ENCODE peak calls at places on chromosomes 3 and 15, in eight cellular contexts. U is A549; E is GM06990; L is brain microvascular endothelial cell; J is endodermal cell; F is heart left ventricle; N is MM.1S; D is naive thymus-derived CD4-positive, alpha-beta T cell. Q is an unnamed sample.

GRCh38 chr3:11305509-11305908 is 33.3 kb downstream of the ATG7 start:
- DNase-seq in U (no peak), E (no peak), L (no peak), J (no peak), F (no peak), N (no peak), D (no peak), Q (no peak)

GRCh38 chr15:29361560-29361959 is 91.9 kb upstream of the NSMCE3 start:
- DNase-seq in U (no peak), E (no peak), L (no peak), J (no peak), F (no peak), N (no peak), D (no peak), Q (no peak)

GRCh38 chr15:95864467-95864886 is 466.0 kb upstream of the NR2F2 start:
- DNase-seq in U (no peak), E (peak; percentile 50), L (no peak), J (no peak), F (no peak), N (peak; percentile 96), D (no peak), Q (no peak)

GRCh38 chr3:47283596-47284364 is 1.0 kb downstream of the KLHL18 start:
- DNase-seq in U (peak; percentile 7), E (peak; percentile 43), L (no peak), J (peak; percentile 78), F (no peak), N (peak; percentile 8), D (no peak), Q (peak; percentile 70)

GRCh38 chr3:79016587-79017380 is 751.0 kb downstream of the ROBO1 start:
- DNase-seq in U (no peak), E (no peak), L (no peak), J (no peak), F (no peak), N (no peak), D (no peak), Q (no peak)

GRCh38 chr15:69906256-69907185 is 191.2 kb downstream of the TLE3 start:
- DNase-seq in U (no peak), E (no peak), L (no peak), J (no peak), F (no peak), N (no peak), D (no peak), Q (no peak)

GRCh38 chr3:113287111-113287817 is 75.9 kb downstream of the BOC start:
- DNase-seq in U (peak; percentile 56), E (no peak), L (peak; percentile 50), J (no peak), F (no peak), N (no peak), D (no peak), Q (peak; percentile 47)

GRCh38 chr3:100335137-100335833 is 728 bp downstream of the NIT2 start:
- DNase-seq in U (peak; percentile 53), E (peak; percentile 33), L (no peak), J (peak; percentile 67), F (peak; percentile 30), N (peak; percentile 38), D (no peak), Q (peak; percentile 53)

GRCh38 chr15:47870300-47870955 is 153.1 kb downstream of the SEMA6D start:
- DNase-seq in U (no peak), E (no peak), L (peak; percentile 32), J (no peak), F (peak; percentile 28), N (no peak), D (no peak), Q (no peak)

GRCh38 chr3:100966049-100966471 is 27.2 kb downstream of the ABI3BP start:
- DNase-seq in U (no peak), E (no peak), L (no peak), J (no peak), F (no peak), N (no peak), D (no peak), Q (no peak)

GRCh38 chr3:122305818-122306621 is 19.0 kb upstream of the CSTA start:
- DNase-seq in U (no peak), E (no peak), L (no peak), J (peak; percentile 75), F (no peak), N (no peak), D (no peak), Q (no peak)

GRCh38 chr15:74790080-74790916 is 8.4 kb downstream of the CSK start:
- DNase-seq in U (no peak), E (peak; percentile 82), L (peak; percentile 90), J (no peak), F (peak; percentile 91), N (peak; percentile 38), D (no peak), Q (no peak)

GRCh38 chr15:100880139-100880896 is 687 bp downstream of the ALDH1A3 start:
- DNase-seq in U (no peak), E (no peak), L (no peak), J (peak; percentile 84), F (no peak), N (no peak), D (no peak), Q (peak; percentile 86)

GRCh38 chr15:54640874-54641273 is 555.9 kb downstream of the RSL24D1 start:
- DNase-seq in U (no peak), E (no peak), L (no peak), J (no peak), F (no peak), N (no peak), D (no peak), Q (no peak)

GRCh38 chr3:154015307-154015706 is 105.9 kb upstream of the ARHGEF26 start:
- DNase-seq in U (no peak), E (no peak), L (no peak), J (no peak), F (no peak), N (no peak), D (no peak), Q (no peak)

GRCh38 chr15:74869726-74870407 is 3.3 kb downstream of the SCAMP2 start:
- DNase-seq in U (no peak), E (peak; percentile 86), L (no peak), J (no peak), F (peak; percentile 78), N (peak; percentile 30), D (no peak), Q (no peak)

GRCh38 chr3:46679681-46680080 is 13.8 kb downstream of the ALS2CL start:
- DNase-seq in U (no peak), E (no peak), L (no peak), J (no peak), F (no peak), N (no peak), D (no peak), Q (no peak)

GRCh38 chr3:46105313-46105919 is 78.1 kb upstream of the XCR1 start:
- DNase-seq in U (no peak), E (no peak), L (no peak), J (no peak), F (no peak), N (no peak), D (no peak), Q (no peak)

GRCh38 chr3:64000446-64001055 is 22.7 kb downstream of the PSMD6 start:
- DNase-seq in U (no peak), E (no peak), L (no peak), J (no peak), F (no peak), N (no peak), D (no peak), Q (no peak)

GRCh38 chr15:74830868-74831267 is 4.4 kb downstream of the CPLX3 start:
- DNase-seq in U (no peak), E (no peak), L (no peak), J (no peak), F (peak; percentile 80), N (no peak), D (no peak), Q (no peak)

GRCh38 chr3:165883866-165884478 is 46.7 kb upstream of the BCHE start:
- DNase-seq in U (peak; percentile 2), E (no peak), L (peak; percentile 2), J (no peak), F (no peak), N (peak; percentile 18), D (no peak), Q (no peak)
- H3K4me3 ChIP-seq in U (peak overlapping the region; percentile 42), E (no peak overlapping the region), L (no peak overlapping the region), J (no peak overlapping the region), F (no peak overlapping the region), N (no peak overlapping the region), D (no peak overlapping the region), Q (no peak overlapping the region)

GRCh38 chr15:38651328-38652038 is 86.9 kb upstream of the RASGRP1 start:
- DNase-seq in U (no peak), E (no peak), L (no peak), J (peak; percentile 65), F (no peak), N (no peak), D (peak; percentile 84), Q (no peak)
- H3K4me3 ChIP-seq in U (no peak overlapping the region), E (no peak overlapping the region), L (no peak overlapping the region), J (no peak overlapping the region), F (no peak overlapping the region), N (no peak overlapping the region), D (peak overlapping the region; percentile 45), Q (no peak overlapping the region)

DNA sequence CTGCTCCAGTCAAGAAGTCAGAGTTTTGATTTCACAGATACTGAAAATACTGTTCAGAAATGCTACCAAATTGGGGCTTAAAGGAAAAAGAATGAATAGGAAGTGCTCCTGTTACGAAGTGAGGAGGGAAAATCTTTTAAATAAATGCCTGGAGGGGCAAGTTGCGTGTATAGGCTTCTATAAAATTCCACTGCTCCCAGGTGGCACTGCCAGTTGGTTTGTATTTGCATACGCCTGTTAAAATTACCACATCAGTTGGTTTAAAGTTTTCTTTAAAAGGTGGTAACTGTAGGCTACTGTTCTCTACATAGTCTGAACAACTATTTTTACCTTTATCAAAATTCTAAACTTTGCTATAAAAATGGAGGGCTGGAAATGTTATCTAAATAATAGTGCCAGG is 123.5 kb downstream of the DLG1 start:
- DNase-seq in U (no peak), E (no peak), L (no peak), J (no peak), F (no peak), N (no peak), D (no peak), Q (no peak)
- H3K4me3 ChIP-seq in U (no peak overlapping the region), E (peak overlapping the region; percentile 2), L (no peak overlapping the region), J (no peak overlapping the region), F (no peak overlapping the region), N (no peak overlapping the region), D (no peak overlapping the region), Q (no peak overlapping the region)

GRCh38 chr3:57594144-57594543 is 3.0 kb downstream of the ARF4 start:
- DNase-seq in U (no peak), E (no peak), L (no peak), J (no peak), F (no peak), N (no peak), D (no peak), Q (no peak)
- H3K4me3 ChIP-seq in U (no peak overlapping the region), E (no peak overlapping the region), L (peak overlapping the region; percentile 100), J (peak overlapping the region; percentile 91), F (no peak overlapping the region), N (no peak overlapping the region), D (no peak overlapping the region), Q (no peak overlapping the region)

Q was measured in H7.